ENCODE peak calls at places on chromosomes 4 and X, in seven cellular contexts. One of them, this sample, is unnamed.

GRCh38 chr4:74018771-74019170 is 19.7 kb downstream of the CXCL3 start:
- DNase-seq in AG04450: no peak
- DNase-seq in GM12878: no peak
- DNase-seq in naive thymus-derived CD4-positive, alpha-beta T cell: no peak
- DNase-seq in A673: no peak
- DNase-seq in IMR-90: peak
- DNase-seq in CD8-positive, alpha-beta T cell: no peak
- DNase-seq in this sample: no peak

GRCh38 chr4:2289311-2289954 is 27.5 kb upstream of the MXD4 start:
- DNase-seq in AG04450: no peak
- DNase-seq in GM12878: no peak
- DNase-seq in naive thymus-derived CD4-positive, alpha-beta T cell: no peak
- DNase-seq in A673: no peak
- DNase-seq in IMR-90: no peak
- DNase-seq in CD8-positive, alpha-beta T cell: no peak
- DNase-seq in this sample: no peak

GRCh38 chrX:5842601-5843000 is 386.1 kb downstream of the NLGN4X start:
- DNase-seq in AG04450: no peak
- DNase-seq in GM12878: no peak
- DNase-seq in naive thymus-derived CD4-positive, alpha-beta T cell: no peak
- DNase-seq in A673: no peak
- DNase-seq in IMR-90: no peak
- DNase-seq in CD8-positive, alpha-beta T cell: no peak
- DNase-seq in this sample: peak

GRCh38 chr4:104064650-104065577 is 345.1 kb upstream of the TACR3 start:
- DNase-seq in AG04450: no peak
- DNase-seq in GM12878: peak
- DNase-seq in naive thymus-derived CD4-positive, alpha-beta T cell: no peak
- DNase-seq in A673: peak
- DNase-seq in IMR-90: no peak
- DNase-seq in CD8-positive, alpha-beta T cell: no peak
- DNase-seq in this sample: peak

GRCh38 chr4:150283689-150284088 is 205.4 kb downstream of the DCLK2 start:
- DNase-seq in AG04450: peak
- DNase-seq in GM12878: no peak
- DNase-seq in naive thymus-derived CD4-positive, alpha-beta T cell: no peak
- DNase-seq in A673: no peak
- DNase-seq in IMR-90: peak
- DNase-seq in CD8-positive, alpha-beta T cell: no peak
- DNase-seq in this sample: no peak

GRCh38 chr4:15729910-15730533 is 27.2 kb downstream of the BST1 start:
- DNase-seq in AG04450: no peak
- DNase-seq in GM12878: peak
- DNase-seq in naive thymus-derived CD4-positive, alpha-beta T cell: peak
- DNase-seq in A673: peak
- DNase-seq in IMR-90: peak
- DNase-seq in CD8-positive, alpha-beta T cell: no peak
- DNase-seq in this sample: peak

GRCh38 chrX:81120936-81121351 is 80.8 kb downstream of the HMGN5 start:
- DNase-seq in AG04450: no peak
- DNase-seq in GM12878: peak
- DNase-seq in naive thymus-derived CD4-positive, alpha-beta T cell: peak
- DNase-seq in A673: peak
- DNase-seq in IMR-90: peak
- DNase-seq in CD8-positive, alpha-beta T cell: no peak
- DNase-seq in this sample: peak

GRCh38 chr4:6946497-6946896 is 36.9 kb downstream of the TBC1D14 start:
- DNase-seq in AG04450: no peak
- DNase-seq in GM12878: no peak
- DNase-seq in naive thymus-derived CD4-positive, alpha-beta T cell: no peak
- DNase-seq in A673: no peak
- DNase-seq in IMR-90: no peak
- DNase-seq in CD8-positive, alpha-beta T cell: no peak
- DNase-seq in this sample: no peak

GRCh38 chr4:152614337-152614736 is 65.5 kb downstream of the TMEM154 start:
- DNase-seq in AG04450: no peak
- DNase-seq in GM12878: no peak
- DNase-seq in naive thymus-derived CD4-positive, alpha-beta T cell: no peak
- DNase-seq in A673: no peak
- DNase-seq in IMR-90: no peak
- DNase-seq in CD8-positive, alpha-beta T cell: no peak
- DNase-seq in this sample: peak

GRCh38 chr4:124869978-124870495 is 157.5 kb upstream of the ANKRD50 start:
- DNase-seq in AG04450: no peak
- DNase-seq in GM12878: no peak
- DNase-seq in naive thymus-derived CD4-positive, alpha-beta T cell: no peak
- DNase-seq in A673: no peak
- DNase-seq in IMR-90: no peak
- DNase-seq in CD8-positive, alpha-beta T cell: no peak
- DNase-seq in this sample: no peak

GRCh38 chrX:39613508-39613921 is 484.2 kb downstream of the BCOR start:
- DNase-seq in AG04450: no peak
- DNase-seq in GM12878: no peak
- DNase-seq in naive thymus-derived CD4-positive, alpha-beta T cell: no peak
- DNase-seq in A673: peak
- DNase-seq in IMR-90: no peak
- DNase-seq in CD8-positive, alpha-beta T cell: no peak
- DNase-seq in this sample: no peak

GRCh38 chr4:13261486-13262257 is 222.5 kb downstream of the RAB28 start:
- DNase-seq in AG04450: no peak
- DNase-seq in GM12878: no peak
- DNase-seq in naive thymus-derived CD4-positive, alpha-beta T cell: no peak
- DNase-seq in A673: no peak
- DNase-seq in IMR-90: no peak
- DNase-seq in CD8-positive, alpha-beta T cell: no peak
- DNase-seq in this sample: no peak

GRCh38 chr4:112895785-112896184 is 153.7 kb upstream of the ANK2 start:
- DNase-seq in AG04450: no peak
- DNase-seq in GM12878: peak
- DNase-seq in naive thymus-derived CD4-positive, alpha-beta T cell: no peak
- DNase-seq in A673: no peak
- DNase-seq in IMR-90: no peak
- DNase-seq in CD8-positive, alpha-beta T cell: no peak
- DNase-seq in this sample: peak
- H3K27ac ChIP-seq in AG04450: no peak
- H3K27ac ChIP-seq in GM12878: no peak
- H3K27ac ChIP-seq in naive thymus-derived CD4-positive, alpha-beta T cell: no peak
- H3K27ac ChIP-seq in A673: no peak
- H3K27ac ChIP-seq in IMR-90: no peak
- H3K27ac ChIP-seq in CD8-positive, alpha-beta T cell: no peak
- H3K27ac ChIP-seq in this sample: no peak

GRCh38 chr4:87497586-87497985 is 31.6 kb downstream of the SPARCL1 start:
- DNase-seq in AG04450: no peak
- DNase-seq in GM12878: no peak
- DNase-seq in naive thymus-derived CD4-positive, alpha-beta T cell: no peak
- DNase-seq in A673: no peak
- DNase-seq in IMR-90: no peak
- DNase-seq in CD8-positive, alpha-beta T cell: no peak
- DNase-seq in this sample: no peak
- H3K27ac ChIP-seq in AG04450: no peak
- H3K27ac ChIP-seq in GM12878: no peak
- H3K27ac ChIP-seq in naive thymus-derived CD4-positive, alpha-beta T cell: no peak
- H3K27ac ChIP-seq in A673: no peak
- H3K27ac ChIP-seq in IMR-90: no peak
- H3K27ac ChIP-seq in CD8-positive, alpha-beta T cell: no peak
- H3K27ac ChIP-seq in this sample: no peak

GRCh38 chrX:101263766-101264165 is 27.4 kb downstream of the TAF7L start:
- DNase-seq in AG04450: no peak
- DNase-seq in GM12878: no peak
- DNase-seq in naive thymus-derived CD4-positive, alpha-beta T cell: no peak
- DNase-seq in A673: no peak
- DNase-seq in IMR-90: no peak
- DNase-seq in CD8-positive, alpha-beta T cell: no peak
- DNase-seq in this sample: no peak
- H3K27ac ChIP-seq in AG04450: no peak
- H3K27ac ChIP-seq in GM12878: no peak
- H3K27ac ChIP-seq in naive thymus-derived CD4-positive, alpha-beta T cell: no peak
- H3K27ac ChIP-seq in A673: no peak
- H3K27ac ChIP-seq in IMR-90: no peak
- H3K27ac ChIP-seq in CD8-positive, alpha-beta T cell: no peak
- H3K27ac ChIP-seq in this sample: no peak

GRCh38 chr4:108947526-108947925 is 184.7 kb upstream of the ETNPPL start:
- DNase-seq in AG04450: no peak
- DNase-seq in GM12878: no peak
- DNase-seq in naive thymus-derived CD4-positive, alpha-beta T cell: no peak
- DNase-seq in A673: no peak
- DNase-seq in IMR-90: no peak
- DNase-seq in CD8-positive, alpha-beta T cell: no peak
- DNase-seq in this sample: no peak
- H3K27ac ChIP-seq in AG04450: no peak
- H3K27ac ChIP-seq in GM12878: no peak
- H3K27ac ChIP-seq in naive thymus-derived CD4-positive, alpha-beta T cell: no peak
- H3K27ac ChIP-seq in A673: no peak
- H3K27ac ChIP-seq in IMR-90: no peak
- H3K27ac ChIP-seq in CD8-positive, alpha-beta T cell: no peak
- H3K27ac ChIP-seq in this sample: no peak

This sample was measured in foreskin keratinocyte.